ENCODE peak calls at places on chromosomes 1 and 21, in six cellular contexts. J is activated naive CD4-positive, alpha-beta T cell treated with anti-CD3 and anti-CD28 coated beads, Interleukin-2, amount 10 ng/mL, durations not matched to agents 7 days and 5 days; S is Peyer's patch; E is stimulated activated CD4-positive, alpha-beta T cell treated with anti-CD3 and anti-CD28 coated beads, Interleukin-4, amount 100 ng/mL, for 48 hours; M is effector CD4-positive, alpha-beta T cell; P is skeletal muscle cell. L is an unnamed sample.

GRCh38 chr1:177181631-177182291 is 11.0 kb downstream of the BRINP2 start:
- DNase-seq in S (peak; percentile 47), P (no peak), M (no peak), J (peak; percentile 57), E (peak; percentile 35), L (no peak)

GRCh38 chr1:36099681-36100341 is 11.1 kb downstream of the ADPRS start:
- DNase-seq in P (no peak), E (peak; percentile 77), M (peak; percentile 72), S (peak; percentile 92), J (peak; percentile 85), L (peak; percentile 83)

GRCh38 chr21:45892156-45892919 is 89.2 kb upstream of the COL6A1 start:
- DNase-seq in E (no peak), J (peak; percentile 58), P (no peak), M (no peak), S (peak; percentile 65), L (no peak)

GRCh38 chr21:45724345-45724961 is 80.9 kb downstream of the PCBP3 start:
- DNase-seq in P (no peak), S (no peak), M (no peak), E (no peak), J (no peak), L (no peak)

GRCh38 chr1:108913105-108913948 is 36.5 kb downstream of the GPSM2 start:
- DNase-seq in M (no peak), P (no peak), S (no peak), J (no peak), E (no peak), L (no peak)

GRCh38 chr1:2414297-2414958 is 2.1 kb upstream of the PEX10 start:
- DNase-seq in E (peak; percentile 72), S (peak; percentile 93), J (peak; percentile 89), M (peak; percentile 77), P (no peak), L (peak; percentile 74)

GRCh38 chr1:173714441-173714758 is 381 bp upstream of the KLHL20 start:
- DNase-seq in E (no peak), J (no peak), M (no peak), P (no peak), S (no peak), L (no peak)

GRCh38 chr1:234608720-234609527 is 1.1 kb downstream of the IRF2BP2 start:
- DNase-seq in J (peak; percentile 77), M (peak; percentile 75), S (peak; percentile 77), E (peak; percentile 57), P (no peak), L (peak; percentile 83)

GRCh38 chr1:35980090-35980489 is 49.2 kb downstream of the AGO3 start:
- DNase-seq in P (no peak), M (no peak), S (no peak), J (no peak), E (no peak), L (no peak)

GRCh38 chr1:30683699-30684098 is 39.7 kb downstream of the MATN1 start:
- DNase-seq in E (no peak), S (no peak), M (no peak), J (no peak), P (no peak), L (no peak)

GRCh38 chr1:110035236-110035752 is 870 bp downstream of the STRIP1 start:
- DNase-seq in M (no peak), J (no peak), S (no peak), E (no peak), P (no peak), L (no peak)

GRCh38 chr1:44297695-44298400 is 57.2 kb downstream of the ERI3 start:
- DNase-seq in E (no peak), P (no peak), S (no peak), J (no peak), M (no peak), L (no peak)

GRCh38 chr1:115189814-115190541 is 100.7 kb upstream of the TSPAN2 start:
- DNase-seq in P (peak; percentile 85), S (no peak), J (no peak), E (no peak), M (no peak), L (no peak)

GRCh38 chr1:41315482-41315823 is 45.8 kb upstream of the FOXO6 start:
- DNase-seq in M (no peak), J (no peak), P (no peak), E (no peak), S (no peak), L (no peak)

GRCh38 chr1:181141431-181141910 is 53.0 kb downstream of the IER5 start:
- DNase-seq in E (peak; percentile 59), S (peak; percentile 51), J (peak; percentile 65), M (no peak), P (peak; percentile 67), L (no peak)

GRCh38 chr1:64196074-64196869 is 7.2 kb upstream of the UBE2U start:
- DNase-seq in J (no peak), P (no peak), M (no peak), S (no peak), E (no peak), L (no peak)

GRCh38 chr1:219293440-219293839 is 119.8 kb downstream of the LYPLAL1 start:
- DNase-seq in E (no peak), S (no peak), M (no peak), P (no peak), J (no peak), L (no peak)

GRCh38 chr1:156485984-156486383 is 14.6 kb downstream of the MEF2D start:
- DNase-seq in S (no peak), E (no peak), J (no peak), P (no peak), M (no peak), L (no peak)

L was measured in CD8-positive, alpha-beta memory T cell.